ENCODE peak calls at places on chromosomes 1 and 21, in eight cellular contexts. U, H, W, P, J, V, A and T are unnamed samples.

GRCh38 chr1:15756143-15757015 is 2.2 kb upstream of the FBLIM1 start:
- DNase-seq in U (no peak), W (no peak), V (no peak), A (no peak), P (no peak), J (no peak), H (peak; percentile 29), T (no peak)

GRCh38 chr1:155285631-155286044 is 8.4 kb downstream of the HCN3 start:
- DNase-seq in V (no peak), J (no peak), U (no peak), A (no peak), W (no peak), H (no peak), P (no peak), T (no peak)

GRCh38 chr1:24683713-24684162 is 40.6 kb downstream of the SRRM1 start:
- DNase-seq in U (no peak), H (no peak), A (no peak), V (peak; percentile 98), P (no peak), J (peak; percentile 95), W (peak; percentile 97), T (peak; percentile 94)

GRCh38 chr1:30688920-30689794 is 34.2 kb downstream of the MATN1 start:
- DNase-seq in W (no peak), H (no peak), V (no peak), U (no peak), A (no peak), J (no peak), P (no peak), T (no peak)

GRCh38 chr1:198269352-198269940 is 112.6 kb downstream of the NEK7 start:
- DNase-seq in J (no peak), W (no peak), A (no peak), U (no peak), H (no peak), V (no peak), P (no peak), T (peak; percentile 66)

GRCh38 chr21:45505416-45506021 is 36.7 kb downstream of the SLC19A1 start:
- DNase-seq in U (no peak), P (no peak), A (no peak), W (no peak), J (no peak), H (no peak), V (no peak), T (no peak)

GRCh38 chr1:177566495-177566894 is 395.7 kb downstream of the BRINP2 start:
- DNase-seq in W (no peak), U (no peak), A (no peak), V (no peak), J (no peak), H (no peak), P (no peak), T (no peak)

GRCh38 chr1:172674831-172675613 is 16.1 kb downstream of the FASLG start:
- DNase-seq in H (no peak), P (no peak), J (no peak), V (no peak), U (no peak), A (no peak), W (no peak), T (no peak)